ENCODE peak calls at places on chromosomes 3 and 15, in four cellular contexts. One of them, this sample, is unnamed.

GRCh38 chr3:29705906-29706507 is 425.1 kb downstream of the RBMS3 start:
- DNase-seq in IMR-90: no peak
- DNase-seq in adrenal gland: no peak
- DNase-seq in ovary: no peak
- DNase-seq in this sample: no peak

GRCh38 chr3:140576444-140576843 is 101.4 kb upstream of the TRIM42 start:
- DNase-seq in IMR-90: no peak
- DNase-seq in ovary: no peak
- DNase-seq in adrenal gland: no peak
- DNase-seq in this sample: no peak

GRCh38 chr3:142896201-142896755 is 7.4 kb upstream of the PCOLCE2 start:
- DNase-seq in adrenal gland: no peak
- DNase-seq in ovary: no peak
- DNase-seq in IMR-90: peak
- DNase-seq in this sample: no peak

GRCh38 chr3:83218383-83219200 is 1457.1 kb upstream of the GBE1 start:
- DNase-seq in adrenal gland: no peak
- DNase-seq in IMR-90: no peak
- DNase-seq in ovary: no peak
- DNase-seq in this sample: no peak

GRCh38 chr3:17742837-17743659 is 617 bp upstream of the TBC1D5 start:
- DNase-seq in adrenal gland: no peak
- DNase-seq in IMR-90: peak
- DNase-seq in ovary: no peak
- DNase-seq in this sample: no peak

GRCh38 chr3:99767341-99767740 is 50.3 kb upstream of the CMSS1 start:
- DNase-seq in adrenal gland: no peak
- DNase-seq in ovary: no peak
- DNase-seq in IMR-90: no peak
- DNase-seq in this sample: no peak

GRCh38 chr15:52258461-52258860 is 37.1 kb downstream of the MYO5C start:
- DNase-seq in adrenal gland: no peak
- DNase-seq in IMR-90: no peak
- DNase-seq in ovary: no peak
- DNase-seq in this sample: no peak

GRCh38 chr15:29106551-29107290 is 162.9 kb downstream of the NSMCE3 start:
- DNase-seq in adrenal gland: no peak
- DNase-seq in IMR-90: no peak
- DNase-seq in ovary: no peak
- DNase-seq in this sample: no peak

GRCh38 chr3:42263354-42264346 is 2.3 kb downstream of the CCK start:
- DNase-seq in IMR-90: no peak
- DNase-seq in adrenal gland: no peak
- DNase-seq in ovary: no peak
- DNase-seq in this sample: no peak

GRCh38 chr3:122356402-122356801 is 26.6 kb downstream of the MIX23 start:
- DNase-seq in ovary: peak
- DNase-seq in adrenal gland: no peak
- DNase-seq in IMR-90: peak
- DNase-seq in this sample: peak

GRCh38 chr15:25545889-25546288 is 107.1 kb upstream of the UBE3A start:
- DNase-seq in adrenal gland: no peak
- DNase-seq in ovary: no peak
- DNase-seq in IMR-90: no peak
- DNase-seq in this sample: no peak

GRCh38 chr3:169256027-169256426 is 407.5 kb downstream of the MECOM start:
- DNase-seq in IMR-90: no peak
- DNase-seq in adrenal gland: no peak
- DNase-seq in ovary: no peak
- DNase-seq in this sample: no peak

GRCh38 chr3:169286992-169287391 is 376.5 kb downstream of the MECOM start:
- DNase-seq in adrenal gland: no peak
- DNase-seq in IMR-90: no peak
- DNase-seq in ovary: no peak
- DNase-seq in this sample: no peak

GRCh38 chr3:141578197-141578596 is 91.4 kb downstream of the RASA2 start:
- DNase-seq in adrenal gland: no peak
- DNase-seq in IMR-90: peak
- DNase-seq in ovary: no peak
- DNase-seq in this sample: no peak

GRCh38 chr3:194384569-194385001 is 14.5 kb downstream of the GP5 start:
- DNase-seq in adrenal gland: no peak
- DNase-seq in ovary: no peak
- DNase-seq in IMR-90: no peak
- DNase-seq in this sample: no peak

GRCh38 chr3:156014456-156014855 is 105.9 kb upstream of the KCNAB1 start:
- DNase-seq in IMR-90: no peak
- DNase-seq in adrenal gland: no peak
- DNase-seq in ovary: no peak
- DNase-seq in this sample: no peak

GRCh38 chr3:72818915-72819314 is 29.3 kb downstream of the SHQ1 start:
- DNase-seq in ovary: no peak
- DNase-seq in adrenal gland: peak
- DNase-seq in IMR-90: peak
- DNase-seq in this sample: no peak

GRCh38 chr15:34581043-34581365 is 2.4 kb downstream of the GOLGA8B start:
- DNase-seq in ovary: no peak
- DNase-seq in IMR-90: no peak
- DNase-seq in adrenal gland: no peak
- DNase-seq in this sample: no peak

GRCh38 chr15:82951472-82952155 is 906 bp downstream of the HOMER2 start:
- DNase-seq in ovary: no peak
- DNase-seq in adrenal gland: no peak
- DNase-seq in IMR-90: no peak
- DNase-seq in this sample: no peak

GRCh38 chr3:51559266-51559907 is 20.9 kb downstream of the RAD54L2 start:
- DNase-seq in IMR-90: peak
- DNase-seq in ovary: no peak
- DNase-seq in adrenal gland: peak
- DNase-seq in this sample: no peak

GRCh38 chr3:8472549-8472948 is 29.1 kb upstream of the LMCD1 start:
- DNase-seq in ovary: peak
- DNase-seq in adrenal gland: no peak
- DNase-seq in IMR-90: no peak
- DNase-seq in this sample: no peak

DNA sequence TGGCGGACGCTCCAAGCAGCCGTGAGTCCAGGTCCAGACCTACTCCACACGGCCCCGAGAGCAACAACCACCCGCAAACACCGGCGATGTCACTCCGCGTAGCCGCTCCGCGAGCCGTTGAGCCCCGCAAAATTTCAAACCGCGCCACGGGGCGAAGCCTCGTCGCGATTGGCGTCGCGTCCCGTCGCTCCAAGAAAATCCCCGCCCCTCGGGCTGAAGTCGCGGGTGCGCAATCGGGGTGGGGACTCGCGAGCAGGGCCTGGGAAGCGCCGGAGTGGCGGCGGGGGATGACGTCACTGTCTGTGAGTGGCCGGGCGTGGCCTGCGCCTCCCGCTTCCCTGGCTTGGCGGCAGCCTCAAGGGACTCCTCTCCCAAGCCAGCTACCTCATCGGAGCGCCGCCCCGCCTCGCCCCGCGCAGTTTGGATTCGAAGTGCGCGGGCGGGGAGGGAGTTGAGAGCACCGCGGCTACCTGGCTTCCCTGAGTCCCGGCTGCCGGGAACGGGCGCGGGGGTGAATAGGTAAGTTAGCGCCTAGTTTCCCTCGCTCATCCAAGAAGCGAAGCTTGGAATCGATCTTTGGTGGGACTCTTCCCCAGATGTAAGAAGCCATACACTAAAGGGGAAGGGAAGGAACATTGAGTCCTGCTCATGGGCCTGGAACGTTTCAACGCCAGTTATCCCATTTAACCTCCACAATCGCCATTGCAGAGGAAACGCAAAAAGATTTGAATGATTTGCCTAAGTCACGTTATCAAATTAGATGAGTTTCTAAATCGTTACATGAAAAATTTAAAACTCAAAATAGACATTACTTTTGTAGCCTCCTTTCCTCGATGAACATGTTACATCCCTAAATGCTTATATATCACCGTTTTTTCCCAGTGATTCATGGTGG is at the start of gene PRC1:
- DNase-seq in adrenal gland: peak
- DNase-seq in ovary: peak
- DNase-seq in IMR-90: peak
- DNase-seq in this sample: peak
- TF ChIP-seq POLR2A in adrenal gland: peak
- TF ChIP-seq POLR2A in ovary: peak
- TF ChIP-seq POLR2A in IMR-90: peak
- TF ChIP-seq POLR2A in this sample: peak

DNA sequence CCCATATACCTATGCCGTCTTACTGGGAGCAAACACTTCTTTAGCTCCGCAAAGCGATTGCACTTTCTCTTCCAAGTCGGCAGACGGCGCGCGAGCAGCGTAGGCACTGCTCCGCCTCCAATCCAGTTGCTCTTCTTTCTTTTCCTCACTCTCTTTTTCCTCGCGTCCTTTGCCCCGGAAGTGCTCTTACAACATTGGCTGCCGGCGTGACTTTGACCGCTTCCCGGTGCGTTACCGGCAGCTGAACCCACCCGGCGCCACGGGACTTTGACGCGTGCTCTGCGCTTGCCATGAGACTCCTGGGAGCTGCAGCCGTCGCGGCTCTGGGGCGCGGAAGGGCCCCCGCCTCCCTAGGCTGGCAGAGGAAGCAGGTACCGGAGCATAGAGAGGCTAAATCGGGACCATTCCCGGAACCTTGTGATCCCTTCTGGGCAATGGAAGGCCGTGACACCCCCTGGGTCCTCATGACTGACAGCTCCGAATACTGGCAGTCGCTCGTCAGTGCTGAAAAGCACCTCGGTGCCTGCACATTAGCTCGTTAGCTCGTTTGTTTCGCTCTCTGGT is at the start of gene GFM1:
- DNase-seq in adrenal gland: peak
- DNase-seq in ovary: peak
- DNase-seq in IMR-90: peak
- DNase-seq in this sample: peak
- TF ChIP-seq POLR2A in adrenal gland: peak
- TF ChIP-seq POLR2A in ovary: peak
- TF ChIP-seq POLR2A in IMR-90: peak
- TF ChIP-seq POLR2A in this sample: peak

GRCh38 chr15:40807028-40807887 is at the start of the genes DNAJC17 and ZFYVE19:
- DNase-seq in IMR-90: peak
- DNase-seq in adrenal gland: peak
- DNase-seq in ovary: peak
- DNase-seq in this sample: peak

GRCh38 chr15:40803688-40804087 is 3.2 kb upstream of the ZFYVE19 start:
- DNase-seq in adrenal gland: no peak
- DNase-seq in ovary: no peak
- DNase-seq in IMR-90: no peak
- DNase-seq in this sample: no peak

GRCh38 chr15:40806672-40807027 is 239 bp upstream of the ZFYVE19 start:
- DNase-seq in adrenal gland: no peak
- DNase-seq in IMR-90: no peak
- DNase-seq in ovary: no peak
- DNase-seq in this sample: no peak

GRCh38 chr15:40809051-40809450 is 1.8 kb upstream of the DNAJC17 start:
- DNase-seq in ovary: no peak
- DNase-seq in adrenal gland: no peak
- DNase-seq in IMR-90: no peak
- DNase-seq in this sample: no peak

GRCh38 chr15:40807888-40808194 is 568 bp upstream of the DNAJC17 start:
- DNase-seq in ovary: no peak
- DNase-seq in IMR-90: peak
- DNase-seq in adrenal gland: no peak
- DNase-seq in this sample: no peak
- TF ChIP-seq POLR2A in ovary: no peak
- TF ChIP-seq POLR2A in IMR-90: no peak
- TF ChIP-seq POLR2A in adrenal gland: no peak
- TF ChIP-seq POLR2A in this sample: no peak

DNA sequence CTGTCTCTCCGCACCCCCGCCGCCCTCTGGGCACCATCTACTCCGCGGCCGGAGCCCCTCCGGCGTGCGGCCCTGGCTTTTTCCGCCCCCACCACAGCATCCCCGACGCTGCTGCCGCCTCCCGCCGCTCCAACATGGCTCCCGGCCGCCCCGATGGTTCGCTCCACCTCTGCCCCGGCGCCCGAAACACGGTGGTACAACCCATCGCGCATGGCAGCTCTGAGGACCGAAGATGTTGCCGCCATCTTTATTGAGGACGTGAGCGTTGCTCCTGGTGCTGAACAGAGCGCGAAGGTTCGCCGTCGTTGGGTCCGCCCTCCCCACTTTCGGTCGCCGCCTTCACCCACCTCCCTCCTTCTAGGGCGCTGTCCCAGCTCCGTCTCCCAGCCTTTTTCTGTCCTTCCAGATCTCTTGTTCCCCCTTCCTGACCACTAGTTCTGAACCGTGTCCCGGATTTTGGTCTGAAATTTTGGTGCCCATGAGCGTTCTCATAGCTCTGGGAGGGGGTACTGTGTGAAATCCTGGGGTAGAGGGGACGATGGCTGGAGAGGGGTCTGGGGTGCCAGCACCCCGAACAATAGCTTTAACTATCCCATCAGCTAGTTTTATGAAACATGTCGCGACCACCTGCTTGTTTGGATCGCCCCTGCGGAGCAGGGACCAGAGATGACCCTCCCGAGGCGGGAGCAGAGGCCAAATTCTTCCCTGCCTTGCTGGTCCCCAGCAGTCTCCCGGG is at the start of gene CELSR3:
- DNase-seq in IMR-90: peak
- DNase-seq in ovary: peak
- DNase-seq in adrenal gland: peak
- DNase-seq in this sample: no peak
- TF ChIP-seq POLR2A in IMR-90: peak
- TF ChIP-seq POLR2A in ovary: no peak
- TF ChIP-seq POLR2A in adrenal gland: peak
- TF ChIP-seq POLR2A in this sample: no peak

DNA sequence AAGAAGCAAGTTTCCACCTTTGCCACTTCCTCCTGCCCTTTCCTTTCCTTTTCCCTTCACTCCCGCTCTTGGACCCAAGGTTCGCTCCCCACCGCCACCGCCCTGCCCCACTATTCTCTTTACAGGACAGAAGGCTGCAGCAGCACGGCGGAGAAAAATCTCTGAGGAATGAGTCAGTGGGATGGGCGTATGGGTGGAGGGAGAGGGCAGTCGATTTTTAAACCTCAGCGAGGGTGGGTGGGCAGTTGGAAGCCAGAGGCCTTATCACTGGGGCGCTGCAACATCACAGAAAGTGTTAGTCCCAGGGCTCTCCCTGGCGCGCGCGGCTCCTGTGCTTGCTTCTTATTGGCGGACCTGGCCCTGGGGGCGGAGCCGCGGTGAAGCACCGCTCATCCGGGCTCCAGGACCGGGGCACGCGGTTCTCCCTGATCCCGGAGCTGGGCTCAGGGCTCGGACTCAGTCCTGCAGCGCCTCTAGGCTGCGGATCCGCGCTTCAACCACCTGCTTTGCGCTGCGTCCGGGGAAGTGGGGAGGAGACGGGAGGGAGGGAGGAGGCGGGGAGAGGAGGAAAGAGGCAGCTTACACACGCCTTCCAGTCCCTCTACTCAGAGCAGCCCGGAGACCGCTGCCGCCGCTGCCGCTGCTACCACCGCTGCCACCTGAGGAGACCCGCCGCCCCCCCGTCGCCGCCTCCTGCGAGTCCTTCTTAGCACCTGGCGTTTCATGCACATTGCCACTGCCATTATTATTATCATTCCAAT is at the start of gene ALCAM:
- DNase-seq in adrenal gland: peak
- DNase-seq in IMR-90: peak
- DNase-seq in ovary: peak
- DNase-seq in this sample: peak
- TF ChIP-seq POLR2A in adrenal gland: peak
- TF ChIP-seq POLR2A in IMR-90: peak
- TF ChIP-seq POLR2A in ovary: peak
- TF ChIP-seq POLR2A in this sample: peak

GRCh38 chr3:67648229-67648628 is 6.2 kb downstream of the SUCLG2 start:
- DNase-seq in adrenal gland: no peak
- DNase-seq in ovary: no peak
- DNase-seq in IMR-90: no peak
- DNase-seq in this sample: no peak
- TF ChIP-seq POLR2A in adrenal gland: no peak
- TF ChIP-seq POLR2A in ovary: no peak
- TF ChIP-seq POLR2A in IMR-90: no peak
- TF ChIP-seq POLR2A in this sample: no peak